ENCODE peak calls at places on chromosomes 12 and 14, in seven cellular contexts. Y is IMR-90, S is heart right ventricle, K is GM23338, A is upper lobe of right lung, W is GM12864, B is fibroblast of villous mesenchyme. X is an unnamed sample.

GRCh38 chr14:63672417-63673180 is 30.9 kb upstream of the WDR89 start:
- DNase-seq in Y (peak), S (no peak), K (no peak), A (no peak), W (no peak), B (peak), X (no peak)

GRCh38 chr12:26566186-26566585 is 266.8 kb downstream of the ITPR2 start:
- DNase-seq in Y (no peak), S (no peak), K (no peak), A (no peak), W (no peak), B (no peak), X (no peak)

GRCh38 chr12:49322367-49322707 is 718 bp upstream of the TROAP start:
- DNase-seq in Y (no peak), S (no peak), K (no peak), A (no peak), W (no peak), B (no peak), X (no peak)

GRCh38 chr14:34324363-34324795 is 137.7 kb downstream of the SPTSSA start:
- DNase-seq in Y (peak), S (no peak), K (peak), A (no peak), W (no peak), B (peak), X (peak)

GRCh38 chr14:94309721-94310120 is 13.4 kb downstream of the SERPINA6 start:
- DNase-seq in Y (no peak), S (no peak), K (no peak), A (no peak), W (no peak), B (no peak), X (no peak)

GRCh38 chr14:44444454-44444853 is 62.6 kb downstream of the FSCB start:
- DNase-seq in Y (no peak), S (no peak), K (no peak), A (no peak), W (no peak), B (no peak), X (no peak)

GRCh38 chr14:29927596-29928341 is at the start of gene PRKD1:
- DNase-seq in Y (peak), S (peak), K (peak), A (peak), W (no peak), B (peak), X (peak)

GRCh38 chr12:54378791-54379400 is 5.6 kb downstream of the ZNF385A start:
- DNase-seq in Y (no peak), S (peak), K (peak), A (peak), W (no peak), B (no peak), X (no peak)

GRCh38 chr12:56833780-56834179 is 70.7 kb downstream of the HSD17B6 start:
- DNase-seq in Y (no peak), S (no peak), K (no peak), A (no peak), W (no peak), B (peak), X (no peak)

GRCh38 chr12:96493101-96493500 is 3.7 kb downstream of the CFAP54 start:
- DNase-seq in Y (peak), S (no peak), K (no peak), A (no peak), W (no peak), B (peak), X (no peak)

GRCh38 chr12:6097384-6097783 is 27.1 kb downstream of the VWF start:
- DNase-seq in Y (peak), S (no peak), K (no peak), A (no peak), W (no peak), B (no peak), X (peak)

GRCh38 chr12:57864811-57865751 is 18.6 kb upstream of the CTDSP2 start:
- DNase-seq in Y (peak), S (peak), K (peak), A (peak), W (no peak), B (peak), X (peak)
- H3K4me3 ChIP-seq in Y (peak), S (peak), K (peak), A (peak), W (peak), B (peak), X (peak)

GRCh38 chr12:3107071-3107583 is 29.9 kb downstream of the TSPAN9 start:
- DNase-seq in Y (peak), S (no peak), K (peak), A (no peak), W (no peak), B (peak), X (no peak)
- TF ChIP-seq CTCF in Y (no peak), S (no peak), K (no peak), A (no peak), W (no peak), B (peak), X (no peak)

DNA sequence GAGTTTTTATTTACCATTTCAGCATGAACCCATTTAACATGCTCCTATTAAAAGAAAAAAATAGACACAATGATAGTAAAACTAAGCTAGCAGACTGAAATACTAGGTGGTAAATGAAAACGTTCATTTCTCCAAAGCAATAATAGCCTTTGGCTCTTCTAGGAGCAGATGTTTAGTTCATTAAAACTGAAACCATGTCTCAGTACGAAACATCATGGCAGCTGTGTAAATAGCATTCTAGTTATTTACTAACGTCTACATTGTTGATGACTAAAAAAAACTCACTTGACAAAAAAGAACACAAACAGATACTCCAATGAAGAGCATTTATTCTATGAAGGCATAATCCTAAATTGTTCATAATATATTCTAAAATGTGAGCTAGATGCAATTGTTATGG is 17.9 kb downstream of the RECQL start:
- DNase-seq in Y (no peak), S (no peak), K (no peak), A (no peak), W (no peak), B (no peak), X (no peak)
- H3K4me3 ChIP-seq in Y (no peak), S (no peak), K (no peak), A (no peak), W (no peak), B (no peak), X (no peak)

GRCh38 chr14:41913398-41913797 is 306.7 kb downstream of the LRFN5 start:
- DNase-seq in Y (no peak), S (no peak), K (no peak), A (no peak), W (no peak), B (no peak), X (no peak)

GRCh38 chr14:41916313-41916712 is 309.6 kb downstream of the LRFN5 start:
- DNase-seq in Y (no peak), S (no peak), K (no peak), A (no peak), W (no peak), B (no peak), X (no peak)

GRCh38 chr14:41915732-41916131 is 309.1 kb downstream of the LRFN5 start:
- DNase-seq in Y (no peak), S (no peak), K (no peak), A (no peak), W (no peak), B (no peak), X (no peak)
- TF ChIP-seq CTCF in Y (no peak), S (no peak), K (no peak), A (no peak), W (no peak), B (no peak), X (no peak)

GRCh38 chr12:16349132-16349463 is 1.7 kb downstream of the MGST1 start:
- DNase-seq in Y (peak), S (peak), K (peak), A (no peak), W (no peak), B (peak), X (peak)

GRCh38 chr12:16350682-16351081 is 3.2 kb downstream of the MGST1 start:
- DNase-seq in Y (peak), S (peak), K (no peak), A (peak), W (no peak), B (peak), X (peak)

GRCh38 chr12:16346931-16347330 is 514 bp upstream of the MGST1 start:
- DNase-seq in Y (no peak), S (no peak), K (no peak), A (no peak), W (no peak), B (peak), X (no peak)

GRCh38 chr12:16347391-16348298 is at the start of gene MGST1:
- DNase-seq in Y (peak), S (peak), K (peak), A (peak), W (no peak), B (peak), X (peak)

DNA sequence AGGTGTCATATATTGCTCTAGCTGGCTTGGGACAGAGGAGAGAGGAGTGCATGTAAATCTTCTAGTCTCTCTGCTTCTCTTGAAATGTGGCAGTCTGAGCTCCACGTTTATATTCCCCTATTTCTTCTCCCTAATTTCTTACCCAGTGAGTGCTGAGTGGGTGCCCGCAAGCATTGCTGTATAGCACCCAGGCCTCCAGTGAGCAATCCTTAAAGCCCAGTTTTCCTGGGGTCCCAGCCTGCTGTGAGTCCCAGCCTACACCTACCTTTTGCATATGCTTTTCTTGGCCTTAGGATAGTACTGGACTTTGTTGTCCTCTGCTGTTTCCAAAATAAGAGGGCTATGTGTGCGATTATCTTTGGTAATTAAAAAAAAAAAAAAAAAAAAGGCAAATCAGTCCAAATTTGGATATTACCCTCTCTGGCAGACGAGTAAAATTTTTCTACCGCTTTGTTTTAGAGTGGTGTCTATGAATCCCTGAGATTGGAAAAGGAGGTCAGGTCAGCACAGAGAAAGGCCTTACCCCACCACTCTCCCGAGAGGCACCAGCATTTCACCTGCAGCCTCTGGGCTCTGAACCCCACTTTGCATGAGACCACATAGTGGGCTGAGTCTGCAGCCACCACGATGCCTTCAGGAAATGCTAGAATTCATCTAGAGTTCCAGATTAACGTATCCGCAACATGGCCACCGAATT is 1.1 kb downstream of the MGST1 start:
- DNase-seq in Y (peak), S (no peak), K (peak), A (no peak), W (no peak), B (peak), X (peak)
- H3K4me3 ChIP-seq in Y (peak), S (peak), K (peak), A (peak), W (no peak), B (peak), X (peak)

GRCh38 chr12:117119592-117120198 is 20.5 kb upstream of the TESC start:
- DNase-seq in Y (no peak), S (no peak), K (peak), A (peak), W (no peak), B (peak), X (no peak)
- TF ChIP-seq CTCF in Y (peak), S (peak), K (peak), A (peak), W (peak), B (peak), X (peak)

GRCh38 chr12:131896811-131897270 is 2.4 kb downstream of the ULK1 start:
- DNase-seq in Y (no peak), S (peak), K (no peak), A (no peak), W (no peak), B (no peak), X (no peak)
- H3K4me3 ChIP-seq in Y (no peak), S (peak), K (peak), A (peak), W (no peak), B (peak), X (peak)

DNA sequence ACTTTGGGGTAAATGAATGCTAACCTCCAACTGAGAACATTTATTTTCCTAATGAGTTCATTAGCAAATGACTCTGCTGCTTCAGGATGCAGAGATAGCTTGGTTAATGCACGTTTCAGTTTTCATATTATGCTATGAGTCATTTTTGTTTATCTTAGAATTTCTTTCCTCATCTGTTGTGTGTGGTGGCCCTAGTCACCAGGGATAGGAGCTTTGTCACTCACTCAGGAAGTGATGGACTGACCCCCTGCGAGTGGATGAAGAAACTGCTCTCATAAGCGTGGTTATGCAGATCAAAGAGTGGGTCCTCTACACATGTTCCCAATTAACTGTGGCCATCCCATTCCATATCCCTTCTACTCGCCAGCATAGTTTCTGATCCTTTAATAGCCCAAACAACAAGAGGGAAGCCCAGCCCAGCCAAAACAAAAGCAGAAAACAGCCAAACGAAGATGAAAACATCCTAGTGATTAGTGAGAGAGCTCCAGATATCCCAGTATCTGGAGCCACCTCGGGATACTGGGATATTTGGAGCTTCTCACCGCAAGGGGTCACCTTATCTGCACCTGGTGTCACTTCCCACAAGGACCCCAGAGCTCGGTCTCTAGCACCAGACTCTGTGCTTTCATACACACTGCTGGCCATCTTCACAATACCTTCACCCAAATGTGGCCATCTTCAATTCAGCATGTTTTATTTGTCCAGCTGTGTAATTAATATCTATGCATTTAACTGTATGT is 8.6 kb downstream of the TC2N start:
- DNase-seq in Y (peak), S (no peak), K (peak), A (no peak), W (no peak), B (peak), X (peak)
- TF ChIP-seq CTCF in Y (peak), S (no peak), K (no peak), A (no peak), W (no peak), B (no peak), X (no peak)

GRCh38 chr12:2752676-2753371 is 41.9 kb upstream of the FKBP4 start:
- DNase-seq in Y (peak), S (peak), K (peak), A (peak), W (no peak), B (peak), X (peak)
- H3K4me3 ChIP-seq in Y (no peak), S (no peak), K (peak), A (no peak), W (no peak), B (no peak), X (no peak)

GRCh38 chr12:120686690-120687569 is at the start of gene MLEC:
- DNase-seq in Y (peak), S (peak), K (peak), A (peak), W (peak), B (peak), X (peak)
- TF ChIP-seq CTCF in Y (peak), S (no peak), K (no peak), A (peak), W (peak), B (no peak), X (no peak)